ENCODE peak calls at places on chromosomes 2 and 18, in four cellular contexts. C, G, J and O are unnamed samples.

GRCh38 chr2:9948721-9949120 is 2.8 kb upstream of the GRHL1 start:
- DNase-seq in C (no peak), G (no peak), J (no peak), O (no peak)

GRCh38 chr2:48380989-48381625 is 148.8 kb upstream of the STON1 start:
- DNase-seq in C (no peak), G (no peak), J (no peak), O (no peak)

GRCh38 chr18:49685231-49685942 is 123.5 kb downstream of the LIPG start:
- DNase-seq in C (no peak), G (no peak), J (no peak), O (no peak)

GRCh38 chr18:23357992-23358594 is 95.0 kb upstream of the RIOK3 start:
- DNase-seq in C (no peak), G (no peak), J (no peak), O (no peak)

GRCh38 chr2:159895258-159896209 is 97.5 kb upstream of the CD302 start:
- DNase-seq in C (no peak), G (no peak), J (no peak), O (no peak)

GRCh38 chr2:109162999-109163398 is 34.0 kb downstream of the SH3RF3 start:
- DNase-seq in C (no peak), G (no peak), J (no peak), O (no peak)

GRCh38 chr2:11657646-11658045 is 12.3 kb downstream of the NTSR2 start:
- DNase-seq in C (no peak), G (no peak), J (no peak), O (no peak)

GRCh38 chr2:96103388-96103705 is 13.0 kb downstream of the ADRA2B start:
- DNase-seq in C (peak; percentile 44), G (no peak), J (no peak), O (no peak)

GRCh38 chr2:174138161-174138560 is 110.2 kb downstream of the OLA1 start:
- DNase-seq in C (no peak), G (peak; percentile 23), J (no peak), O (peak; percentile 7)

GRCh38 chr2:42316910-42317309 is 44.1 kb downstream of the COX7A2L start:
- DNase-seq in C (no peak), G (no peak), J (no peak), O (no peak)

GRCh38 chr2:94874277-94874997 is 3.2 kb downstream of the TEKT4 start:
- DNase-seq in C (peak; percentile 98), G (peak; percentile 50), J (no peak), O (peak; percentile 58)

GRCh38 chr2:42386684-42387083 is 25.7 kb upstream of the COX7A2L start:
- DNase-seq in C (no peak), G (peak; percentile 35), J (no peak), O (peak; percentile 45)

GRCh38 chr18:23053756-23054457 is 81.4 kb upstream of the CABLES1 start:
- DNase-seq in C (peak; percentile 62), G (peak; percentile 50), J (no peak), O (peak; percentile 16)

GRCh38 chr2:46849080-46849715 is 66.4 kb downstream of the MCFD2 start:
- DNase-seq in C (no peak), G (peak; percentile 38), J (no peak), O (peak; percentile 86)

GRCh38 chr2:85920810-85921545 is 32.2 kb upstream of the ST3GAL5 start:
- DNase-seq in C (no peak), G (no peak), J (no peak), O (peak; percentile 43)

GRCh38 chr2:46978696-46979095 is 63.1 kb upstream of the MCFD2 start:
- DNase-seq in C (no peak), G (no peak), J (no peak), O (no peak)

GRCh38 chr2:118554616-118555015 is 292.8 kb downstream of the EN1 start:
- DNase-seq in C (no peak), G (no peak), J (no peak), O (no peak)

GRCh38 chr18:46842583-46842982 is 74.7 kb downstream of the PIAS2 start:
- DNase-seq in C (no peak), G (no peak), J (no peak), O (no peak)

GRCh38 chr2:164134368-164134767 is 398.6 kb upstream of the FIGN start:
- DNase-seq in C (no peak), G (no peak), J (no peak), O (no peak)

GRCh38 chr2:60883896-60884295 is 2.5 kb downstream of the REL start:
- DNase-seq in C (no peak), G (no peak), J (no peak), O (no peak)

GRCh38 chr2:58660046-58660445 is 418.9 kb upstream of the FANCL start:
- DNase-seq in C (no peak), G (no peak), J (no peak), O (no peak)

GRCh38 chr18:46070232-46070631 is 1.8 kb downstream of the PSTPIP2 start:
- DNase-seq in C (peak; percentile 35), G (no peak), J (no peak), O (no peak)

GRCh38 chr18:62187543-62188378 is 706 bp downstream of the RELCH start:
- DNase-seq in C (peak; percentile 60), G (peak; percentile 17), J (no peak), O (no peak)

GRCh38 chr18:22193466-22193865 is 24.1 kb downstream of the GATA6 start:
- DNase-seq in C (no peak), G (no peak), J (no peak), O (no peak)

GRCh38 chr2:222693837-222694236 is 22.4 kb downstream of the MOGAT1 start:
- DNase-seq in C (no peak), G (peak; percentile 63), J (no peak), O (peak; percentile 36)

GRCh38 chr2:130289780-130290179 is 52.9 kb upstream of the IMP4 start:
- DNase-seq in C (no peak), G (no peak), J (no peak), O (no peak)

GRCh38 chr2:53751728-53752127 is 15.9 kb upstream of the CHAC2 start:
- DNase-seq in C (no peak), G (no peak), J (no peak), O (no peak)

DNA sequence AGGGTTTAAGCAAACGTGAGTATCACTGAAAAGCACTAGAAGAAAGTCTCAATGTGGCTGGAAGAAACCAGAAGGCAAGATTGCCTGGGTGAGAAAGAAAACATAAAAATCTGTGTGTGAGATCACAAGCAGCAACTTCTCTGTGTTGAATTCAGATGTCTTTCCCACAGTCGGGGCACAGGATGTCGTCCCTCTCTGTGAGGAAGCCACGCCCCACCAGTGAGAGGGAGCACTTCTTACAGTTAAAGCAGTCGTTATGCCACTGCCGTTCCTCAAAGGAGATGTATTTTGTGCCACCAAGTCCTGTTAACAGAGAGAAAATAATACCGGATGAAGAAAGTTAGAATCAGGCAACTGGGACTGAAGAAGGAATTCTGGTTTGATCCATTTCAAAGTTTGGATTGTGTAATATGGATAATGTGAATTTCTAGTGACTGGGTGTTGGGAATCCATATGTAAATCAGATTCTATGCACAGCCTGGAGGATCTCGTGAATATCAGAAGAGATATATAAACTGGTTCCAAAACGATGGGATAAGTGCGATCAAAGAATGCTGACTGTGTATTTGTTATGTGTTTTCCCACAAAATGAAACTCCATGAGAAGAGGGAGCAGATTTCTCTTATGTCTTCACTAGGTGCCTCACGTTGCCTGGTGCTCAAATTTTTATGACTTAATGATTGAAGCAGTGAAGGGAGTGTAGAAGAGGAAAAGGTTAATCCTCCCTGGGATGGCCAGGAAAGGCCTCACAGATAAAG is 24.0 kb downstream of the C2orf49 start:
- DNase-seq in C (no peak), G (no peak), J (no peak), O (no peak)
- TF ChIP-seq MAX in C (no peak), G (no peak), J (no peak), O (no peak)

DNA sequence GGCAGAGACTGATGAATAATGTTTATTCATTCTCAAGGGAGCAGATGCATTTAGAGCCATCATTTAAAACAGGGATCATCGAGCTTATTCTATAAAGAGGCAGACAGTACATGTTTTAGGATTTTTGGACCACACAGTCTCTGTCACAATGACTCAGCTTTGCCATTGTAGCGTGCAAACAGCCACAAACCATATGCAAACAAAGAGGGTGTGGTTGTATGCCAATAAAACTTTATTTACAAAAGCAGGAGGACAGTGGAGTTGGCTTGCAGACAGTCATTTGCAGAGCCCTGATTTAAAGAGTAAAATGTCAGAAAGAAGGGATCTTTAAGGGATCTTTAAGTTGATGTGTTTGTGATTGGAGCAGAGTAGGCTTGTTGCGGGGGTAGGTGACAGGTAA is 51.5 kb downstream of the SMIM21 start:
- DNase-seq in C (no peak), G (no peak), J (no peak), O (no peak)
- TF ChIP-seq HDAC2 in C (no peak), G (no peak), J (no peak), O (no peak)

GRCh38 chr2:161412346-161412745 is 3.8 kb upstream of the TBR1 start:
- DNase-seq in C (no peak), G (no peak), J (no peak), O (no peak)
- TF ChIP-seq MAX in C (no peak), G (no peak), J (no peak), O (no peak)

GRCh38 chr2:170587937-170588336 is 127.2 kb upstream of the SP5 start:
- DNase-seq in C (no peak), G (no peak), J (no peak), O (no peak)
- TF ChIP-seq HDAC2 in C (no peak), G (no peak), J (no peak), O (no peak)

DNA sequence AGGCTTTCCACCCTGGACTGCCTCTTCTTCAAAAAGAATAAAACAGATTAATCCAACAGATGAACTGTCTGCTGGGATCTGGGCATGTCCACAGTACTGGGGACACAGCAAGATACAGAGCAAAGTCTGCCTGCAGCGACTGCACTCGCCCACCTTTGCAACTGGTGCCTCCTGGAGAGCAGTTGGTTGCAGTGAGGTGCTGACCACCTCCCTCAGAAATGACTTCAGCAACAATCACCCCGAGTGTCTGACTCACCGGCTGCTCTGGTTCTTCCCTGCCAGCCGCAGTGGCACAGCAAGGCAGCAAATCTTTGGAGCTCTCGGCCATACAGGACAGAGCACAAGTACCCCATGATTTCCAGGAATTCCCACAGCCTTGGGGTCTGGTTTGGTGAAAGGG is 179.7 kb downstream of the ANAPC1 start:
- DNase-seq in C (no peak), G (peak; percentile 28), J (no peak), O (peak; percentile 36)
- TF ChIP-seq MAX in C (no peak), G (no peak), J (no peak), O (no peak)

DNA sequence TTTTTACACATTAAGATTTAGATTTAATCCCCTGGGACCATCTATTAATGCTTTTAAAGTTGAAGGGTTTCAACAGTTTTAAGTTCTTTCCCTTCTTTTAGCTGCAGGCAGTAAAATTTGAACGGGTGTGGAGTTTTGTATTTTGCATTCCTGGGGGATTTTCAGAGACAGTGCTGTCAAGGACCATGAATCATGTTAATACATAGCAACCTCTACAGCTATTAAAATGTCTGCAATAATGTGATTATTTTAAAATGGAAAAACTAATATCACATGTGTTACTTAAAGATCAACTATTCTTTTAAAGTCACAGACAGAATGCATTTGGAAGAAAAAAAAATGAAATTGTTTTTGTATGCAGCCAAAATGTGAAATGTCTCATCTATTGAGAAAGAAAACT is 21.5 kb upstream of the ZNF521 start:
- DNase-seq in C (no peak), G (no peak), J (no peak), O (no peak)
- TF ChIP-seq HDAC2 in C (no peak), G (no peak), J (no peak), O (no peak)